ENCODE peak calls at places on chromosomes 16 and 17, in seven cellular contexts. Z is sigmoid colon, J is lower lobe of right lung, U is H9, W is mesendoderm, Q is upper lobe of right lung, T is left ventricle myocardium inferior. C is an unnamed sample. For H3K4me1, the result is how much of the 10 kb centered on the place peaks cover.

GRCh38 chr17:40582328-40582901 is 17.1 kb upstream of the CCR7 start:
- DNase-seq in Z (no peak), J (peak), U (no peak), W (no peak), Q (peak), T (peak), C (no peak)

GRCh38 chr17:67671492-67671891 is 46.2 kb upstream of the NOL11 start:
- DNase-seq in Z (no peak), J (no peak), U (no peak), W (no peak), Q (no peak), T (no peak), C (no peak)

GRCh38 chr16:15854906-15855703 is 1.7 kb downstream of the MYH11 start:
- DNase-seq in Z (peak), J (no peak), U (no peak), W (no peak), Q (no peak), T (no peak), C (no peak)

GRCh38 chr17:83122834-83123233 is 43.4 kb downstream of the METRNL start:
- DNase-seq in Z (peak), J (peak), U (peak), W (no peak), Q (no peak), T (no peak), C (no peak)

GRCh38 chr16:81565633-81566032 is 121.0 kb downstream of the CMIP start:
- DNase-seq in Z (no peak), J (no peak), U (no peak), W (no peak), Q (no peak), T (no peak), C (no peak)

GRCh38 chr16:69567031-69567680 is 1.4 kb downstream of the NFAT5 start:
- DNase-seq in Z (no peak), J (no peak), U (peak), W (peak), Q (no peak), T (no peak), C (no peak)

GRCh38 chr16:19868421-19868820 is 16.2 kb downstream of the GPRC5B start:
- DNase-seq in Z (no peak), J (peak), U (no peak), W (no peak), Q (no peak), T (no peak), C (no peak)

GRCh38 chr17:31754239-31754945 is 104.7 kb downstream of the COPRS start:
- DNase-seq in Z (no peak), J (no peak), U (no peak), W (peak), Q (no peak), T (no peak), C (no peak)

GRCh38 chr17:792277-792676 is 10.1 kb downstream of the MRM3 start:
- DNase-seq in Z (peak), J (peak), U (no peak), W (peak), Q (no peak), T (no peak), C (no peak)

GRCh38 chr17:57408064-57408811 is 151.9 kb downstream of the MSI2 start:
- DNase-seq in Z (no peak), J (peak), U (peak), W (peak), Q (no peak), T (no peak), C (peak)

GRCh38 chr16:48965391-48965790 is 316.2 kb downstream of the CBLN1 start:
- DNase-seq in Z (no peak), J (no peak), U (no peak), W (no peak), Q (no peak), T (no peak), C (no peak)

GRCh38 chr16:81832801-81833547 is 53.9 kb downstream of the PLCG2 start:
- DNase-seq in Z (peak), J (no peak), U (no peak), W (no peak), Q (no peak), T (no peak), C (no peak)

GRCh38 chr17:64084086-64084939 is 45.6 kb downstream of the ERN1 start:
- DNase-seq in Z (no peak), J (peak), U (peak), W (no peak), Q (no peak), T (no peak), C (peak)

GRCh38 chr17:61279476-61280145 is 120.0 kb upstream of the TBX2 start:
- DNase-seq in Z (no peak), J (no peak), U (no peak), W (no peak), Q (no peak), T (no peak), C (no peak)

GRCh38 chr17:28725660-28726395 is at the start of gene TLCD1:
- DNase-seq in Z (peak), J (peak), U (peak), W (peak), Q (peak), T (peak), C (peak)

GRCh38 chr17:57350266-57350665 is 93.9 kb downstream of the MSI2 start:
- DNase-seq in Z (no peak), J (no peak), U (no peak), W (no peak), Q (no peak), T (peak), C (no peak)

GRCh38 chr16:49333268-49333597 is 40.4 kb upstream of the C16orf78 start:
- DNase-seq in Z (no peak), J (no peak), U (no peak), W (no peak), Q (no peak), T (no peak), C (no peak)

GRCh38 chr17:64765191-64765889 is 103.2 kb upstream of the SMURF2 start:
- DNase-seq in Z (no peak), J (no peak), U (no peak), W (no peak), Q (no peak), T (no peak), C (no peak)

GRCh38 chr16:1763521-1764511 is 7.5 kb downstream of the NME3 start:
- DNase-seq in Z (no peak), J (no peak), U (peak), W (peak), Q (no peak), T (no peak), C (peak)

GRCh38 chr17:4648741-4649140 is 7.3 kb upstream of the ALOX15 start:
- DNase-seq in Z (no peak), J (no peak), U (no peak), W (no peak), Q (peak), T (no peak), C (peak)

GRCh38 chr16:591892-592517 is 2.1 kb downstream of the RAB40C start:
- DNase-seq in Z (no peak), J (peak), U (no peak), W (no peak), Q (no peak), T (no peak), C (no peak)

GRCh38 chr16:592518-593306 is 2.8 kb downstream of the RAB40C start:
- DNase-seq in Z (peak), J (peak), U (no peak), W (no peak), Q (peak), T (no peak), C (peak)

GRCh38 chr16:593406-593805 is 3.5 kb downstream of the RAB40C start:
- DNase-seq in Z (no peak), J (peak), U (no peak), W (no peak), Q (no peak), T (no peak), C (no peak)

GRCh38 chr16:595094-595528 is 5.2 kb downstream of the RAB40C start:
- DNase-seq in Z (peak), J (no peak), U (no peak), W (no peak), Q (no peak), T (no peak), C (no peak)

DNA sequence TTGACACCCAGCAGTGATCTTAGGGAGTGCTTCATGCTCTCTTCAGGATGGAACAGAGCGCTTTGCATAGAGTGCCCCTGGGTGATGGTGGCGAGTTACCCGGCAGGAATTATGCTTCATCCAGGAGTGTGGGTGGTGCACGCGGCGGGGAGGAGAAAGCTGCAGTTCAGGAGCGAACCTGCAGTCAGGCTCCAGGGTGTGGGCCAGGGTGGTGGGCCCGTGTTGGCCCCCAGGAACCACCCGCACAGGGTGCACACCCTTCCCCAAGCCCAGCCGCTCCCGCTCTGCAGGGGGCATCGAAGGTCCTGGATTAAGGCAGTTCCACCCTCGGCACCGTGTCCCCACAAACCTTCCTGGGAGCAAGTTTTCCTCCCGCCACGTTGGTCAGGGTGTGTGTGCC is 3.9 kb downstream of the RAB40C start:
- DNase-seq in Z (no peak), J (peak), U (no peak), W (no peak), Q (no peak), T (no peak), C (no peak)
- H3K4me1 ChIP-seq in Z (under half), J (half or more), U (under half), W (under half), Q (under half), T (under half), C (under half)

DNA sequence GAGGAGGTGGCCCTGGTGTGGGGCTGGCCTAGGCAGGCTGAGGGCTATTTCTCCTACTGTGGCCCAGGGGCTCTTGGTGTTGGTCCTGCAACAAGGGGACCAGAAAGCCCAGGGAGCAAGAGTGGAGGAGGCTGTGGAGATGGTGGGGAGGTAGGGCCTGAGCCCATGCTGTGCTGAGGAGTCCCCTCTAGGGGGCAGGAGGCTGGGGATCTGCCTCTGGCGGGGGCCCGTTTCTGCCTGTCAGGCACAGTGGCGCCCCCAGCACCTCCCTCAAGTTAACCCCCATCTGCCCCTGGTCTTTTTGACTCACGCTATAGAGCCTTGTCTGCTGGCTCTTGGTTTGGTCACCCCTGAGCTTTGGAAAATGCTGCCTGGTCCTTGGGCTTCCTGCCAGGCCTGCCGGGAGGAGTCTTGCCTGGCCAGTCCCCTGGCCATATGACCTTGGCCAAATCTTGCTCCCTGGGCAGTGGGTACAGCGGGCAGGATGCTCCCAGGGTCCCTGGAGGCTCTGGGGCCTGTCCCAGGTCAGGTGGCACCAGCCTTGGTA is 5.9 kb downstream of the BAIAP2 start:
- DNase-seq in Z (no peak), J (no peak), U (peak), W (peak), Q (no peak), T (no peak), C (peak)
- H3K4me1 ChIP-seq in Z (half or more), J (half or more), U (under half), W (under half), Q (half or more), T (half or more), C (under half)

DNA sequence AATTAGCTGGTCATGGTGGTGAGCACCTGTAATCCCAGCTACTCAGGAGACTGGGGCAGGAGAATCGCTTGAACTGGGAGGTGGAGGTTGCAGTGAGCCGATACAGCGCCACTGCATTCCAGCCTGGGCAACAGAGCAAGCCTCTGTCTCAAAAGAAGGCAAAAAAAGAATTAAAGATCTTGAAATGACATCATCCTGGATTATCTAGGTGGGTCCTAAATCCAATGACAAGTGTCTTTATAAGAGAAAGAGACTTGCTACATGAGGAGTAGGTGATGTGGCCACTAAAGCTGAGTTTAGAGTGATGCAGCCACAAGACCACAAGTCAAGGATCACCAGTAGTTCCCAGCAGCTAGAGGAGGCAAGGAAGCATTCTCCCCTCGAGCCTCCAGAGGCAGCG is 15.8 kb downstream of the CIITA start:
- DNase-seq in Z (no peak), J (no peak), U (no peak), W (no peak), Q (no peak), T (no peak), C (no peak)
- H3K4me1 ChIP-seq in Z (under half), J (half or more), U (under half), W (under half), Q (under half), T (under half), C (under half)

DNA sequence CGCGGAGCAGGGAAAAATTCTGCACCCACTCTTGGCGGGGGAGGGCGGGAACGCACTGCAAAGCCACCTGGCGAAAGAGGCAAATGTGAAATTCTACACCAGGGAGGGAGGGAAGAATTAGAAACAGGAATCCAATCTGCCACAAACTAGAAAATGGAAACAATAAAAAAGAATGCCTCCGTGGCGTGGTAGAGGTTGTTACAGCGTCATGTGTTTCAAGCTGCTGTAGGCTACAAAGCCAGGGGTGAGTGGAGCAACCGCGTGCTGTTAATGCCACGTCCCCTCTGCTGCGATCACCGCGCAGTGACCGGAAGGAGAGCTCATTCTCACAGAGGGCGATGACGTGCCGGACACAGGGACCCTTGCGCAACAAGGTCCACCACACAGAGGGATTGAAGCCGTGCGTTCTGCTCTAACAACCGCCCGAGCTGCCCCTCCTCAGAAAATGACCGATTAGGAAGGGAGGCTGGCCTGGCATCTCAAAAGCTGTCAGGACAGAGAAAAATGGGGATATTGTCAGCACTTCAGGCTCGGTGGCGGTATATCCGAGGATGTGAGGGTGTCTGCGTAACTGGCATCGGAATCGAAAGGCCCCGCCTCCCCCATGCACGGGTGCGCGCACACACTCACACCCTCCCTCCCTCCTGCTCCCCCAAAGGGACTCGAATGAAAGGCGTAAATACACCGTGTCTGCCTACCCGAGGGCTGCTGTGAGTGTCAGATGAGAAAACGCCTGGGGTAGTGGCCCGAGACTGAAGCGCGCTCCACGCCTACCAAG is 70.8 kb upstream of the TNRC6C start:
- DNase-seq in Z (peak), J (peak), U (no peak), W (peak), Q (peak), T (peak), C (peak)
- H3K4me1 ChIP-seq in Z (under half), J (under half), U (under half), W (under half), Q (under half), T (under half), C (under half)

DNA sequence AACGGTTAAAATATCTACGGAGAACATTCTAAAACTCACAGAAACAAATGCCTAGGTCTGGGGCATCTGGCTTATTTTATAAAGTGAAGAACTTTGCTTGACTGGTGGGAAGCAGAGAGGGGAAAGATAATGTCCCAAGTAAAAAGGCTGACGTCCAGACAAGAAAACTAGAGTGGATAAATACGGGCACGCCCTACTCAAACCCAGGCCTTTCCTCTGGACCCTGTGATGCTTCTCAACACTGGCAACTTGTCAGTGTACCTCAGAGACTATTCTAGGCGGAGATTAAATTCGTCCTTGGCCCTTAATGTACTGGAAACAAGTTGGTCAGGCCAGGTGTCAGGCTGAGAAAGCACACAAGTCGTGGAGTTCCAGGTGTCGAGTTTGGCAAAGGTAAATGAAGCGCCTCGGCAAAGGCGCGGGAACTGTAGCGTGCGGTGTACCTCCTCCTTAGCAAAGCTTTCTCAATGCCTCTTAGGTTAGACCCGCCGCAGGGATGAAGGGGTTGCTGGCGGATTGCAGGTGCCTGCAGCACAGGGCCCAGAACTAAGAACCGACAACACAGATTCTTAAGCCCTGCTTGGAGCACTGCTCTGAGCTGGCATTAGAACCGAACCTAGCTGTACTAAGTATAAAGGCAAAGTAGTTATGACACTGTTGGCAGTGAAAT is 668 bp upstream of the UNK start:
- DNase-seq in Z (peak), J (peak), U (no peak), W (no peak), Q (peak), T (no peak), C (peak)
- H3K4me1 ChIP-seq in Z (under half), J (under half), U (under half), W (under half), Q (under half), T (half or more), C (under half)

DNA sequence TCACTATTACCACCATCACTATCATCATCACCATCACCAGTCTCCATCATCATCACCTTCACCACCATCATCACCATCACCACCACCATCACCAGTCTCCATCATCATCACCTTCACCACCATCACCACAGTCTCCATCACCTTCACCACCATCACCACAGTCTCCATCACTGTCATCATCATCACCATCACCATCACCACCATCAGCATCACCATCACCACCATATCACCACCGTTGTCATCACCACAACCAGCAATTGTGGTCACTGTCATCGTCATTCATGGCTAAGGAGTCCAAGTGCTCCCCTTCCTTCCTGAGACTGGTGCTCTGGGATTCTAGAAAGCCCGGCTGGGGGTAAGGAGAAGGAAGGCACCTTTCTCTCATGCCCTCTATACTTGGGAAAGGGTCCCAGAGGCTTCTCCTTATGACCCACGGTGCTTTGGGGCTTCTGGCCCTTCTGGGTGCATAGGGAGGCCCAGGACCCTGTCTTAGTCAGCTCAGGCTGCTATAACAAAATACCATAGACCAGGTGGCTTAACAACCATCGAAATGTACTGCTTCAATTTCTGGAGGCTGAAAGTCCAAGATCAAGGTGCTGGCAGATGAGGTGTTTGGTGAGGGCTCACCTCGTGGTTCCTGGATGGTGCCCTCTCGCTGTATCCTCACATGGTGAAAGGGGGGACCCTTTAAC is 93.4 kb upstream of the GSE1 start:
- DNase-seq in Z (no peak), J (no peak), U (no peak), W (no peak), Q (no peak), T (no peak), C (no peak)
- H3K4me1 ChIP-seq in Z (half or more), J (half or more), U (under half), W (under half), Q (half or more), T (under half), C (under half)

DNA sequence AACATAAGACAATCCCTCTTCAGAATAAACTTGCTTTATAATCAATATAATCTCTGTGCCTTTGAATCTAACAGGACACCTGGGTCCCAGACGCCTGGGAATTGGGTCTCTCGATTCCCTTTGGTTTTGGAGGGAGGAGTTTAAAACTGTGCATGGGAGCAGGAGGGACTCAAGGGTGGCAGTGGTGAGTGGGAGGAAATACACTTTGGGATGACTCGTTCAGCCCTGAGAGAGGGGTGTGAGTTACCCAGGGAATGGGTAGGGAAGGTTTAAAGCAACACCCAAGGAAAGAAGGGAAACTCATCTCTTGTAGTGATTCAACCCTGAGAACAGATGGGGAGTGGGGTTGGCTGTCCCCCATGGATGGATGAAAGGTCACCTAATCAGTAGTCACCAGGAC is 1.6 kb downstream of the RANGRF start:
- DNase-seq in Z (no peak), J (no peak), U (no peak), W (no peak), Q (no peak), T (no peak), C (no peak)
- H3K4me1 ChIP-seq in Z (under half), J (under half), U (under half), W (under half), Q (under half), T (under half), C (under half)

DNA sequence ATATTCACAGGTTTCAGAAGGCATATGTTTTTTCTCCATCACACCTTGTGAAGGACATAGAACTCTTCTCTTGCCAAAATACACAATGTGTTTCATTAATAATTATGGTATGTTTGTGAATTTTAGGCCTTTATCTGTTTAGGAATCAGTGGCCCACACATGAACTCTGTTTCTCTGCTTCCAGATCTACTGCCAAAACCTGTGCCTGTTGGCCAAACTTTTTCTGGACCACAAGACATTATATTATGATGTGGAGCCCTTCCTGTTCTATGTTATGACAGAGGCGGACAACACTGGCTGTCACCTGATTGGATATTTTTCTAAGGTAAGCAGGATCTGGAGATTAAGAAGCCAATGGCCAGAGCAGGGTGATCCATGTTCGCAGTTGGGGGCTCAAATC is 26.4 kb downstream of the TAC4 start:
- DNase-seq in Z (no peak), J (no peak), U (no peak), W (no peak), Q (no peak), T (no peak), C (no peak)
- H3K4me1 ChIP-seq in Z (under half), J (under half), U (under half), W (under half), Q (under half), T (under half), C (under half)